ENCODE peak calls at places on chromosomes 13 and 19, in four cellular contexts. W is activated CD4-positive, alpha-beta T cell treated with anti-CD3 and anti-CD28 coated beads, Interleukin-2, amount 50 U/mL, for 1 hour; G is HS-27A; S is MCF 10A. H is an unnamed sample.

GRCh38 chr19:33373701-33374405 is at the start of gene CEBPG:
- DNase-seq in W (peak), G (peak), S (peak), H (no peak)

GRCh38 chr13:97120976-97121375 is 101.2 kb upstream of the MBNL2 start:
- DNase-seq in W (no peak), G (no peak), S (no peak), H (no peak)

GRCh38 chr19:33639034-33639681 is 17.4 kb downstream of the CHST8 start:
- DNase-seq in W (no peak), G (no peak), S (no peak), H (no peak)

GRCh38 chr19:4988770-4989251 is 19.9 kb downstream of the KDM4B start:
- DNase-seq in W (no peak), G (no peak), S (no peak), H (no peak)

GRCh38 chr13:66237411-66238062 is 992.6 kb downstream of the PCDH9 start:
- DNase-seq in W (no peak), G (no peak), S (no peak), H (no peak)

GRCh38 chr19:49738242-49738641 is 24.9 kb downstream of the TSKS start:
- DNase-seq in W (no peak), G (no peak), S (no peak), H (no peak)

GRCh38 chr19:51163257-51163656 is 21.2 kb downstream of the SIGLEC7 start:
- DNase-seq in W (no peak), G (no peak), S (no peak), H (no peak)

GRCh38 chr13:110027470-110028240 is 241.3 kb upstream of the IRS2 start:
- DNase-seq in W (no peak), G (no peak), S (no peak), H (no peak)

GRCh38 chr19:1289395-1290244 is 3.9 kb downstream of the EFNA2 start:
- DNase-seq in W (no peak), G (no peak), S (no peak), H (no peak)

GRCh38 chr13:100534911-100535310 is 53.7 kb downstream of the GGACT start:
- DNase-seq in W (no peak), G (no peak), S (no peak), H (no peak)

GRCh38 chr19:485583-486236 is 10.6 kb upstream of the MADCAM1 start:
- DNase-seq in W (no peak), G (no peak), S (peak), H (no peak)

GRCh38 chr19:2291185-2291751 is 9.3 kb upstream of the PEAK3 start:
- DNase-seq in W (no peak), G (no peak), S (no peak), H (no peak)

GRCh38 chr13:73872397-73872796 is 261.8 kb downstream of the KLF12 start:
- DNase-seq in W (no peak), G (no peak), S (no peak), H (no peak)

GRCh38 chr13:79258489-79258888 is 147.6 kb downstream of the RBM26 start:
- DNase-seq in W (no peak), G (no peak), S (peak), H (no peak)

GRCh38 chr13:73608731-73609485 is 525.3 kb downstream of the KLF12 start:
- DNase-seq in W (no peak), G (no peak), S (no peak), H (no peak)

H was measured in Panc1.